ENCODE peak calls at places on chromosomes 2 and 18, in seven cellular contexts. One of them, this sample, is unnamed.

GRCh38 chr18:2920546-2921343 is 73.9 kb downstream of the EMILIN2 start:
- DNase-seq in vagina: peak; percentile 72
- DNase-seq in heart left ventricle: no peak
- DNase-seq in breast epithelium: peak; percentile 2
- DNase-seq in gastrocnemius medialis: no peak
- DNase-seq in IMR-90: no peak
- DNase-seq in adrenal gland: no peak
- DNase-seq in this sample: peak; percentile 11

GRCh38 chr2:16050261-16051045 is 110.1 kb downstream of the MYCN start:
- DNase-seq in vagina: no peak
- DNase-seq in heart left ventricle: no peak
- DNase-seq in breast epithelium: no peak
- DNase-seq in gastrocnemius medialis: no peak
- DNase-seq in IMR-90: no peak
- DNase-seq in adrenal gland: no peak
- DNase-seq in this sample: no peak

GRCh38 chr2:9547272-9547991 is 8.2 kb downstream of the ADAM17 start:
- DNase-seq in vagina: no peak
- DNase-seq in heart left ventricle: no peak
- DNase-seq in breast epithelium: no peak
- DNase-seq in gastrocnemius medialis: no peak
- DNase-seq in IMR-90: peak; percentile 45
- DNase-seq in adrenal gland: no peak
- DNase-seq in this sample: no peak

GRCh38 chr2:217242947-217243346 is 383.1 kb upstream of the TNP1 start:
- DNase-seq in vagina: no peak
- DNase-seq in heart left ventricle: no peak
- DNase-seq in breast epithelium: no peak
- DNase-seq in gastrocnemius medialis: no peak
- DNase-seq in IMR-90: no peak
- DNase-seq in adrenal gland: no peak
- DNase-seq in this sample: no peak

GRCh38 chr18:37552296-37552695 is 13.3 kb downstream of the CELF4 start:
- DNase-seq in vagina: no peak
- DNase-seq in heart left ventricle: no peak
- DNase-seq in breast epithelium: no peak
- DNase-seq in gastrocnemius medialis: no peak
- DNase-seq in IMR-90: no peak
- DNase-seq in adrenal gland: no peak
- DNase-seq in this sample: no peak

GRCh38 chr18:3675446-3675845 is 225.5 kb downstream of the TGIF1 start:
- DNase-seq in vagina: peak; percentile 34
- DNase-seq in heart left ventricle: no peak
- DNase-seq in breast epithelium: no peak
- DNase-seq in gastrocnemius medialis: no peak
- DNase-seq in IMR-90: peak; percentile 43
- DNase-seq in adrenal gland: no peak
- DNase-seq in this sample: no peak

GRCh38 chr2:84537251-84537650 is 21.0 kb downstream of the DNAH6 start:
- DNase-seq in vagina: no peak
- DNase-seq in heart left ventricle: no peak
- DNase-seq in breast epithelium: no peak
- DNase-seq in gastrocnemius medialis: no peak
- DNase-seq in IMR-90: peak; percentile 2
- DNase-seq in adrenal gland: no peak
- DNase-seq in this sample: no peak

GRCh38 chr2:62116983-62117382 is 78.9 kb upstream of the B3GNT2 start:
- DNase-seq in vagina: no peak
- DNase-seq in heart left ventricle: no peak
- DNase-seq in breast epithelium: no peak
- DNase-seq in gastrocnemius medialis: no peak
- DNase-seq in IMR-90: no peak
- DNase-seq in adrenal gland: no peak
- DNase-seq in this sample: no peak

GRCh38 chr2:155223781-155224406 is 525.4 kb downstream of the KCNJ3 start:
- DNase-seq in vagina: no peak
- DNase-seq in heart left ventricle: no peak
- DNase-seq in breast epithelium: no peak
- DNase-seq in gastrocnemius medialis: no peak
- DNase-seq in IMR-90: no peak
- DNase-seq in adrenal gland: no peak
- DNase-seq in this sample: no peak

GRCh38 chr2:71614976-71615768 is 161.8 kb downstream of the DYSF start:
- DNase-seq in vagina: peak; percentile 86
- DNase-seq in heart left ventricle: peak; percentile 94
- DNase-seq in breast epithelium: peak; percentile 47
- DNase-seq in gastrocnemius medialis: peak; percentile 61
- DNase-seq in IMR-90: peak; percentile 8
- DNase-seq in adrenal gland: peak; percentile 87
- DNase-seq in this sample: peak; percentile 88

GRCh38 chr18:59272221-59272888 is 899 bp downstream of the RAX start:
- DNase-seq in vagina: no peak
- DNase-seq in heart left ventricle: no peak
- DNase-seq in breast epithelium: no peak
- DNase-seq in gastrocnemius medialis: no peak
- DNase-seq in IMR-90: no peak
- DNase-seq in adrenal gland: no peak
- DNase-seq in this sample: no peak

GRCh38 chr2:167240671-167241070 is 352.4 kb downstream of the XIRP2 start:
- DNase-seq in vagina: no peak
- DNase-seq in heart left ventricle: no peak
- DNase-seq in breast epithelium: no peak
- DNase-seq in gastrocnemius medialis: no peak
- DNase-seq in IMR-90: peak; percentile 38
- DNase-seq in adrenal gland: no peak
- DNase-seq in this sample: no peak

GRCh38 chr2:157725856-157726255 is 97.2 kb upstream of the ACVR1C start:
- DNase-seq in vagina: no peak
- DNase-seq in heart left ventricle: no peak
- DNase-seq in breast epithelium: no peak
- DNase-seq in gastrocnemius medialis: no peak
- DNase-seq in IMR-90: peak; percentile 65
- DNase-seq in adrenal gland: no peak
- DNase-seq in this sample: no peak

GRCh38 chr18:44715841-44716240 is 35.2 kb downstream of the SETBP1 start:
- DNase-seq in vagina: no peak
- DNase-seq in heart left ventricle: no peak
- DNase-seq in breast epithelium: no peak
- DNase-seq in gastrocnemius medialis: no peak
- DNase-seq in IMR-90: no peak
- DNase-seq in adrenal gland: no peak
- DNase-seq in this sample: no peak

GRCh38 chr2:219475278-219475677 is 23.4 kb upstream of the GMPPA start:
- DNase-seq in vagina: no peak
- DNase-seq in heart left ventricle: no peak
- DNase-seq in breast epithelium: no peak
- DNase-seq in gastrocnemius medialis: no peak
- DNase-seq in IMR-90: no peak
- DNase-seq in adrenal gland: no peak
- DNase-seq in this sample: no peak

GRCh38 chr2:11391941-11392266 is 47.5 kb upstream of the ROCK2 start:
- DNase-seq in vagina: no peak
- DNase-seq in heart left ventricle: no peak
- DNase-seq in breast epithelium: no peak
- DNase-seq in gastrocnemius medialis: no peak
- DNase-seq in IMR-90: no peak
- DNase-seq in adrenal gland: no peak
- DNase-seq in this sample: no peak

GRCh38 chr18:36392163-36392887 is 94.8 kb downstream of the FHOD3 start:
- DNase-seq in vagina: no peak
- DNase-seq in heart left ventricle: no peak
- DNase-seq in breast epithelium: no peak
- DNase-seq in gastrocnemius medialis: no peak
- DNase-seq in IMR-90: peak; percentile 48
- DNase-seq in adrenal gland: no peak
- DNase-seq in this sample: no peak

GRCh38 chr18:24246143-24246542 is 107.3 kb downstream of the CABYR start:
- DNase-seq in vagina: no peak
- DNase-seq in heart left ventricle: no peak
- DNase-seq in breast epithelium: no peak
- DNase-seq in gastrocnemius medialis: no peak
- DNase-seq in IMR-90: no peak
- DNase-seq in adrenal gland: no peak
- DNase-seq in this sample: no peak

GRCh38 chr2:186129767-186130581 is 356.1 kb upstream of the ZC3H15 start:
- DNase-seq in vagina: no peak
- DNase-seq in heart left ventricle: no peak
- DNase-seq in breast epithelium: no peak
- DNase-seq in gastrocnemius medialis: no peak
- DNase-seq in IMR-90: peak; percentile 40
- DNase-seq in adrenal gland: no peak
- DNase-seq in this sample: no peak

GRCh38 chr18:70373062-70373519 is 84.2 kb downstream of the SOCS6 start:
- DNase-seq in vagina: no peak
- DNase-seq in heart left ventricle: no peak
- DNase-seq in breast epithelium: no peak
- DNase-seq in gastrocnemius medialis: no peak
- DNase-seq in IMR-90: peak; percentile 93
- DNase-seq in adrenal gland: no peak
- DNase-seq in this sample: no peak

GRCh38 chr2:11750917-11751316 is 4.5 kb downstream of the LPIN1 start:
- DNase-seq in vagina: no peak
- DNase-seq in heart left ventricle: no peak
- DNase-seq in breast epithelium: no peak
- DNase-seq in gastrocnemius medialis: no peak
- DNase-seq in IMR-90: no peak
- DNase-seq in adrenal gland: no peak
- DNase-seq in this sample: no peak

GRCh38 chr2:8622924-8623465 is 58.9 kb upstream of the ID2 start:
- DNase-seq in vagina: no peak
- DNase-seq in heart left ventricle: no peak
- DNase-seq in breast epithelium: no peak
- DNase-seq in gastrocnemius medialis: no peak
- DNase-seq in IMR-90: no peak
- DNase-seq in adrenal gland: no peak
- DNase-seq in this sample: no peak

GRCh38 chr2:31577143-31577542 is 3.6 kb downstream of the SRD5A2 start:
- DNase-seq in vagina: no peak
- DNase-seq in heart left ventricle: no peak
- DNase-seq in breast epithelium: no peak
- DNase-seq in gastrocnemius medialis: no peak
- DNase-seq in IMR-90: no peak
- DNase-seq in adrenal gland: no peak
- DNase-seq in this sample: no peak

GRCh38 chr2:159942149-159942548 is 120.3 kb downstream of the PLA2R1 start:
- DNase-seq in vagina: no peak
- DNase-seq in heart left ventricle: no peak
- DNase-seq in breast epithelium: no peak
- DNase-seq in gastrocnemius medialis: no peak
- DNase-seq in IMR-90: no peak
- DNase-seq in adrenal gland: no peak
- DNase-seq in this sample: no peak

GRCh38 chr2:174013310-174013751 is 48.2 kb upstream of the SP3 start:
- DNase-seq in vagina: peak; percentile 90
- DNase-seq in heart left ventricle: peak; percentile 42
- DNase-seq in breast epithelium: peak; percentile 55
- DNase-seq in gastrocnemius medialis: no peak
- DNase-seq in IMR-90: no peak
- DNase-seq in adrenal gland: peak; percentile 66
- DNase-seq in this sample: peak; percentile 92

GRCh38 chr2:49516427-49516826 is 362.1 kb upstream of the FSHR start:
- DNase-seq in vagina: no peak
- DNase-seq in heart left ventricle: no peak
- DNase-seq in breast epithelium: no peak
- DNase-seq in gastrocnemius medialis: no peak
- DNase-seq in IMR-90: no peak
- DNase-seq in adrenal gland: no peak
- DNase-seq in this sample: no peak

GRCh38 chr2:10079192-10079930 is 850 bp downstream of the CYS1 start:
- DNase-seq in vagina: no peak
- DNase-seq in heart left ventricle: no peak
- DNase-seq in breast epithelium: no peak
- DNase-seq in gastrocnemius medialis: no peak
- DNase-seq in IMR-90: peak; percentile 58
- DNase-seq in adrenal gland: peak; percentile 39
- DNase-seq in this sample: no peak

GRCh38 chr2:216694201-216694825 is 1.0 kb downstream of the IGFBP5 start:
- DNase-seq in vagina: peak; percentile 88
- DNase-seq in heart left ventricle: peak; percentile 65
- DNase-seq in breast epithelium: no peak
- DNase-seq in gastrocnemius medialis: peak; percentile 61
- DNase-seq in IMR-90: no peak
- DNase-seq in adrenal gland: peak; percentile 72
- DNase-seq in this sample: peak; percentile 93

GRCh38 chr2:129188451-129188850 is 791.0 kb upstream of the RAB6C start:
- DNase-seq in vagina: no peak
- DNase-seq in heart left ventricle: no peak
- DNase-seq in breast epithelium: no peak
- DNase-seq in gastrocnemius medialis: no peak
- DNase-seq in IMR-90: no peak
- DNase-seq in adrenal gland: no peak
- DNase-seq in this sample: no peak

GRCh38 chr18:30625961-30626360 is 416.6 kb downstream of the DSC3 start:
- DNase-seq in vagina: no peak
- DNase-seq in heart left ventricle: no peak
- DNase-seq in breast epithelium: no peak
- DNase-seq in gastrocnemius medialis: no peak
- DNase-seq in IMR-90: no peak
- DNase-seq in adrenal gland: no peak
- DNase-seq in this sample: no peak

GRCh38 chr2:230668939-230669303 is 43.7 kb upstream of the CAB39 start:
- DNase-seq in vagina: no peak
- DNase-seq in heart left ventricle: no peak
- DNase-seq in breast epithelium: no peak
- DNase-seq in gastrocnemius medialis: no peak
- DNase-seq in IMR-90: no peak
- DNase-seq in adrenal gland: no peak
- DNase-seq in this sample: no peak
- H3K4me3 ChIP-seq in vagina: no peak overlapping the region
- H3K4me3 ChIP-seq in heart left ventricle: no peak overlapping the region
- H3K4me3 ChIP-seq in breast epithelium: no peak overlapping the region
- H3K4me3 ChIP-seq in gastrocnemius medialis: no peak overlapping the region
- H3K4me3 ChIP-seq in IMR-90: no peak overlapping the region
- H3K4me3 ChIP-seq in adrenal gland: no peak overlapping the region
- H3K4me3 ChIP-seq in this sample: no peak overlapping the region

GRCh38 chr2:36371963-36372391 is 16.4 kb downstream of the CRIM1 start:
- DNase-seq in vagina: no peak
- DNase-seq in heart left ventricle: no peak
- DNase-seq in breast epithelium: no peak
- DNase-seq in gastrocnemius medialis: peak; percentile 69
- DNase-seq in IMR-90: peak; percentile 84
- DNase-seq in adrenal gland: no peak
- DNase-seq in this sample: peak; percentile 67
- TF ChIP-seq POLR2A in vagina: no peak
- TF ChIP-seq POLR2A in heart left ventricle: no peak
- TF ChIP-seq POLR2A in breast epithelium: no peak
- TF ChIP-seq POLR2A in gastrocnemius medialis: no peak
- TF ChIP-seq POLR2A in IMR-90: no peak
- TF ChIP-seq POLR2A in adrenal gland: no peak
- TF ChIP-seq POLR2A in this sample: no peak

GRCh38 chr2:240622631-240623235 is 2.5 kb upstream of the GPR35 start:
- DNase-seq in vagina: no peak
- DNase-seq in heart left ventricle: peak; percentile 25
- DNase-seq in breast epithelium: peak; percentile 47
- DNase-seq in gastrocnemius medialis: no peak
- DNase-seq in IMR-90: no peak
- DNase-seq in adrenal gland: peak; percentile 18
- DNase-seq in this sample: no peak
- TF ChIP-seq CTCF in vagina: no peak
- TF ChIP-seq CTCF in heart left ventricle: no peak
- TF ChIP-seq CTCF in breast epithelium: no peak
- TF ChIP-seq CTCF in gastrocnemius medialis: no peak
- TF ChIP-seq CTCF in IMR-90: no peak
- TF ChIP-seq CTCF in adrenal gland: no peak
- TF ChIP-seq CTCF in this sample: no peak

GRCh38 chr2:79200762-79201161 is 41.2 kb upstream of the REG3A start:
- DNase-seq in vagina: no peak
- DNase-seq in heart left ventricle: no peak
- DNase-seq in breast epithelium: no peak
- DNase-seq in gastrocnemius medialis: no peak
- DNase-seq in IMR-90: no peak
- DNase-seq in adrenal gland: no peak
- DNase-seq in this sample: no peak
- H3K4me3 ChIP-seq in vagina: no peak overlapping the region
- H3K4me3 ChIP-seq in heart left ventricle: no peak overlapping the region
- H3K4me3 ChIP-seq in breast epithelium: no peak overlapping the region
- H3K4me3 ChIP-seq in gastrocnemius medialis: no peak overlapping the region
- H3K4me3 ChIP-seq in IMR-90: no peak overlapping the region
- H3K4me3 ChIP-seq in adrenal gland: no peak overlapping the region
- H3K4me3 ChIP-seq in this sample: no peak overlapping the region

This sample was measured in lower leg skin.